ENCODE peak calls at places on chromosomes 13 and 19, in eight cellular contexts. One of them, this sample, is unnamed.

GRCh38 chr13:107563099-107563925 is 652.0 kb downstream of the LIG4 start:
- DNase-seq in T-helper 9 cell: no peak
- DNase-seq in activated CD4-positive, alpha-beta memory T cell treated with anti-CD3 and anti-CD28 coated beads, Interleukin-2, amount 10 ng/mL, durations not matched to agents 7 days and 5 days: no peak
- DNase-seq in mesothelial cell of epicardium: no peak
- DNase-seq in AG10803: no peak
- DNase-seq in neuronal stem cell: peak
- DNase-seq in NCI-H1436: no peak
- DNase-seq in stimulated activated CD8-positive, alpha-beta memory T cell treated with anti-CD3 and anti-CD28 coated beads, Interleukin-12 subunit alpha, Interleukin-12 subunit beta, amount 100 ng/mL, for 4 hours: no peak
- DNase-seq in this sample: no peak

GRCh38 chr19:2827840-2828489 is 8.3 kb downstream of the ZNF554 start:
- DNase-seq in T-helper 9 cell: no peak
- DNase-seq in activated CD4-positive, alpha-beta memory T cell treated with anti-CD3 and anti-CD28 coated beads, Interleukin-2, amount 10 ng/mL, durations not matched to agents 7 days and 5 days: no peak
- DNase-seq in mesothelial cell of epicardium: no peak
- DNase-seq in AG10803: no peak
- DNase-seq in neuronal stem cell: no peak
- DNase-seq in NCI-H1436: no peak
- DNase-seq in stimulated activated CD8-positive, alpha-beta memory T cell treated with anti-CD3 and anti-CD28 coated beads, Interleukin-12 subunit alpha, Interleukin-12 subunit beta, amount 100 ng/mL, for 4 hours: no peak
- DNase-seq in this sample: no peak

GRCh38 chr19:3178377-3178972 is at the start of gene S1PR4:
- DNase-seq in T-helper 9 cell: peak
- DNase-seq in activated CD4-positive, alpha-beta memory T cell treated with anti-CD3 and anti-CD28 coated beads, Interleukin-2, amount 10 ng/mL, durations not matched to agents 7 days and 5 days: peak
- DNase-seq in mesothelial cell of epicardium: no peak
- DNase-seq in AG10803: no peak
- DNase-seq in neuronal stem cell: no peak
- DNase-seq in NCI-H1436: no peak
- DNase-seq in stimulated activated CD8-positive, alpha-beta memory T cell treated with anti-CD3 and anti-CD28 coated beads, Interleukin-12 subunit alpha, Interleukin-12 subunit beta, amount 100 ng/mL, for 4 hours: peak
- DNase-seq in this sample: peak

GRCh38 chr19:29672933-29673336 is 7.7 kb downstream of the PLEKHF1 start:
- DNase-seq in T-helper 9 cell: peak
- DNase-seq in activated CD4-positive, alpha-beta memory T cell treated with anti-CD3 and anti-CD28 coated beads, Interleukin-2, amount 10 ng/mL, durations not matched to agents 7 days and 5 days: peak
- DNase-seq in mesothelial cell of epicardium: no peak
- DNase-seq in AG10803: no peak
- DNase-seq in neuronal stem cell: no peak
- DNase-seq in NCI-H1436: no peak
- DNase-seq in stimulated activated CD8-positive, alpha-beta memory T cell treated with anti-CD3 and anti-CD28 coated beads, Interleukin-12 subunit alpha, Interleukin-12 subunit beta, amount 100 ng/mL, for 4 hours: peak
- DNase-seq in this sample: peak

GRCh38 chr13:109610517-109610916 is 175.9 kb downstream of the IRS2 start:
- DNase-seq in T-helper 9 cell: peak
- DNase-seq in activated CD4-positive, alpha-beta memory T cell treated with anti-CD3 and anti-CD28 coated beads, Interleukin-2, amount 10 ng/mL, durations not matched to agents 7 days and 5 days: peak
- DNase-seq in mesothelial cell of epicardium: no peak
- DNase-seq in AG10803: no peak
- DNase-seq in neuronal stem cell: no peak
- DNase-seq in NCI-H1436: peak
- DNase-seq in stimulated activated CD8-positive, alpha-beta memory T cell treated with anti-CD3 and anti-CD28 coated beads, Interleukin-12 subunit alpha, Interleukin-12 subunit beta, amount 100 ng/mL, for 4 hours: no peak
- DNase-seq in this sample: no peak

GRCh38 chr13:25169951-25170553 is 2.0 kb downstream of the AMER2 start:
- DNase-seq in T-helper 9 cell: no peak
- DNase-seq in activated CD4-positive, alpha-beta memory T cell treated with anti-CD3 and anti-CD28 coated beads, Interleukin-2, amount 10 ng/mL, durations not matched to agents 7 days and 5 days: no peak
- DNase-seq in mesothelial cell of epicardium: no peak
- DNase-seq in AG10803: no peak
- DNase-seq in neuronal stem cell: no peak
- DNase-seq in NCI-H1436: no peak
- DNase-seq in stimulated activated CD8-positive, alpha-beta memory T cell treated with anti-CD3 and anti-CD28 coated beads, Interleukin-12 subunit alpha, Interleukin-12 subunit beta, amount 100 ng/mL, for 4 hours: no peak
- DNase-seq in this sample: no peak

GRCh38 chr19:46859637-46860124 is 1.1 kb upstream of the ARHGAP35 start:
- DNase-seq in T-helper 9 cell: no peak
- DNase-seq in activated CD4-positive, alpha-beta memory T cell treated with anti-CD3 and anti-CD28 coated beads, Interleukin-2, amount 10 ng/mL, durations not matched to agents 7 days and 5 days: no peak
- DNase-seq in mesothelial cell of epicardium: no peak
- DNase-seq in AG10803: peak
- DNase-seq in neuronal stem cell: no peak
- DNase-seq in NCI-H1436: peak
- DNase-seq in stimulated activated CD8-positive, alpha-beta memory T cell treated with anti-CD3 and anti-CD28 coated beads, Interleukin-12 subunit alpha, Interleukin-12 subunit beta, amount 100 ng/mL, for 4 hours: no peak
- DNase-seq in this sample: no peak

GRCh38 chr13:27203854-27204253 is 32.2 kb upstream of the USP12 start:
- DNase-seq in T-helper 9 cell: no peak
- DNase-seq in activated CD4-positive, alpha-beta memory T cell treated with anti-CD3 and anti-CD28 coated beads, Interleukin-2, amount 10 ng/mL, durations not matched to agents 7 days and 5 days: no peak
- DNase-seq in mesothelial cell of epicardium: no peak
- DNase-seq in AG10803: peak
- DNase-seq in neuronal stem cell: no peak
- DNase-seq in NCI-H1436: no peak
- DNase-seq in stimulated activated CD8-positive, alpha-beta memory T cell treated with anti-CD3 and anti-CD28 coated beads, Interleukin-12 subunit alpha, Interleukin-12 subunit beta, amount 100 ng/mL, for 4 hours: no peak
- DNase-seq in this sample: no peak

GRCh38 chr13:93861818-93862217 is 617.7 kb downstream of the DCT start:
- DNase-seq in T-helper 9 cell: no peak
- DNase-seq in activated CD4-positive, alpha-beta memory T cell treated with anti-CD3 and anti-CD28 coated beads, Interleukin-2, amount 10 ng/mL, durations not matched to agents 7 days and 5 days: no peak
- DNase-seq in mesothelial cell of epicardium: no peak
- DNase-seq in AG10803: peak
- DNase-seq in neuronal stem cell: no peak
- DNase-seq in NCI-H1436: no peak
- DNase-seq in stimulated activated CD8-positive, alpha-beta memory T cell treated with anti-CD3 and anti-CD28 coated beads, Interleukin-12 subunit alpha, Interleukin-12 subunit beta, amount 100 ng/mL, for 4 hours: no peak
- DNase-seq in this sample: no peak

GRCh38 chr19:17902701-17903100 is 30.1 kb upstream of the CCDC124 start:
- DNase-seq in T-helper 9 cell: no peak
- DNase-seq in activated CD4-positive, alpha-beta memory T cell treated with anti-CD3 and anti-CD28 coated beads, Interleukin-2, amount 10 ng/mL, durations not matched to agents 7 days and 5 days: no peak
- DNase-seq in mesothelial cell of epicardium: no peak
- DNase-seq in AG10803: peak
- DNase-seq in neuronal stem cell: no peak
- DNase-seq in NCI-H1436: no peak
- DNase-seq in stimulated activated CD8-positive, alpha-beta memory T cell treated with anti-CD3 and anti-CD28 coated beads, Interleukin-12 subunit alpha, Interleukin-12 subunit beta, amount 100 ng/mL, for 4 hours: no peak
- DNase-seq in this sample: no peak

GRCh38 chr19:15437355-15438123 is 12.2 kb downstream of the WIZ start:
- DNase-seq in T-helper 9 cell: no peak
- DNase-seq in activated CD4-positive, alpha-beta memory T cell treated with anti-CD3 and anti-CD28 coated beads, Interleukin-2, amount 10 ng/mL, durations not matched to agents 7 days and 5 days: no peak
- DNase-seq in mesothelial cell of epicardium: no peak
- DNase-seq in AG10803: peak
- DNase-seq in neuronal stem cell: no peak
- DNase-seq in NCI-H1436: no peak
- DNase-seq in stimulated activated CD8-positive, alpha-beta memory T cell treated with anti-CD3 and anti-CD28 coated beads, Interleukin-12 subunit alpha, Interleukin-12 subunit beta, amount 100 ng/mL, for 4 hours: no peak
- DNase-seq in this sample: no peak

GRCh38 chr19:41226053-41226873 is 7.2 kb downstream of the AXL start:
- DNase-seq in T-helper 9 cell: peak
- DNase-seq in activated CD4-positive, alpha-beta memory T cell treated with anti-CD3 and anti-CD28 coated beads, Interleukin-2, amount 10 ng/mL, durations not matched to agents 7 days and 5 days: peak
- DNase-seq in mesothelial cell of epicardium: no peak
- DNase-seq in AG10803: peak
- DNase-seq in neuronal stem cell: peak
- DNase-seq in NCI-H1436: no peak
- DNase-seq in stimulated activated CD8-positive, alpha-beta memory T cell treated with anti-CD3 and anti-CD28 coated beads, Interleukin-12 subunit alpha, Interleukin-12 subunit beta, amount 100 ng/mL, for 4 hours: peak
- DNase-seq in this sample: no peak

GRCh38 chr19:28609944-28610343 is 603.0 kb downstream of the UQCRFS1 start:
- DNase-seq in T-helper 9 cell: no peak
- DNase-seq in activated CD4-positive, alpha-beta memory T cell treated with anti-CD3 and anti-CD28 coated beads, Interleukin-2, amount 10 ng/mL, durations not matched to agents 7 days and 5 days: no peak
- DNase-seq in mesothelial cell of epicardium: no peak
- DNase-seq in AG10803: no peak
- DNase-seq in neuronal stem cell: no peak
- DNase-seq in NCI-H1436: no peak
- DNase-seq in stimulated activated CD8-positive, alpha-beta memory T cell treated with anti-CD3 and anti-CD28 coated beads, Interleukin-12 subunit alpha, Interleukin-12 subunit beta, amount 100 ng/mL, for 4 hours: no peak
- DNase-seq in this sample: no peak

GRCh38 chr19:48842744-48843162 is 6.5 kb upstream of the HSD17B14 start:
- DNase-seq in T-helper 9 cell: peak
- DNase-seq in activated CD4-positive, alpha-beta memory T cell treated with anti-CD3 and anti-CD28 coated beads, Interleukin-2, amount 10 ng/mL, durations not matched to agents 7 days and 5 days: peak
- DNase-seq in mesothelial cell of epicardium: no peak
- DNase-seq in AG10803: peak
- DNase-seq in neuronal stem cell: peak
- DNase-seq in NCI-H1436: peak
- DNase-seq in stimulated activated CD8-positive, alpha-beta memory T cell treated with anti-CD3 and anti-CD28 coated beads, Interleukin-12 subunit alpha, Interleukin-12 subunit beta, amount 100 ng/mL, for 4 hours: no peak
- DNase-seq in this sample: peak

GRCh38 chr19:15885167-15885566 is 12.7 kb downstream of the CYP4F2 start:
- DNase-seq in T-helper 9 cell: no peak
- DNase-seq in activated CD4-positive, alpha-beta memory T cell treated with anti-CD3 and anti-CD28 coated beads, Interleukin-2, amount 10 ng/mL, durations not matched to agents 7 days and 5 days: no peak
- DNase-seq in mesothelial cell of epicardium: no peak
- DNase-seq in AG10803: no peak
- DNase-seq in neuronal stem cell: no peak
- DNase-seq in NCI-H1436: no peak
- DNase-seq in stimulated activated CD8-positive, alpha-beta memory T cell treated with anti-CD3 and anti-CD28 coated beads, Interleukin-12 subunit alpha, Interleukin-12 subunit beta, amount 100 ng/mL, for 4 hours: no peak
- DNase-seq in this sample: no peak

GRCh38 chr19:10968527-10969081 is 7.8 kb downstream of the SMARCA4 start:
- DNase-seq in T-helper 9 cell: no peak
- DNase-seq in activated CD4-positive, alpha-beta memory T cell treated with anti-CD3 and anti-CD28 coated beads, Interleukin-2, amount 10 ng/mL, durations not matched to agents 7 days and 5 days: no peak
- DNase-seq in mesothelial cell of epicardium: no peak
- DNase-seq in AG10803: no peak
- DNase-seq in neuronal stem cell: no peak
- DNase-seq in NCI-H1436: no peak
- DNase-seq in stimulated activated CD8-positive, alpha-beta memory T cell treated with anti-CD3 and anti-CD28 coated beads, Interleukin-12 subunit alpha, Interleukin-12 subunit beta, amount 100 ng/mL, for 4 hours: no peak
- DNase-seq in this sample: no peak

GRCh38 chr13:112744306-112745021 is 54.6 kb downstream of the ATP11A start:
- DNase-seq in T-helper 9 cell: no peak
- DNase-seq in activated CD4-positive, alpha-beta memory T cell treated with anti-CD3 and anti-CD28 coated beads, Interleukin-2, amount 10 ng/mL, durations not matched to agents 7 days and 5 days: no peak
- DNase-seq in mesothelial cell of epicardium: no peak
- DNase-seq in AG10803: peak
- DNase-seq in neuronal stem cell: no peak
- DNase-seq in NCI-H1436: no peak
- DNase-seq in stimulated activated CD8-positive, alpha-beta memory T cell treated with anti-CD3 and anti-CD28 coated beads, Interleukin-12 subunit alpha, Interleukin-12 subunit beta, amount 100 ng/mL, for 4 hours: no peak
- DNase-seq in this sample: no peak

GRCh38 chr13:107339209-107339608 is 771.3 kb upstream of the ARGLU1 start:
- DNase-seq in T-helper 9 cell: no peak
- DNase-seq in activated CD4-positive, alpha-beta memory T cell treated with anti-CD3 and anti-CD28 coated beads, Interleukin-2, amount 10 ng/mL, durations not matched to agents 7 days and 5 days: no peak
- DNase-seq in mesothelial cell of epicardium: no peak
- DNase-seq in AG10803: no peak
- DNase-seq in neuronal stem cell: no peak
- DNase-seq in NCI-H1436: peak
- DNase-seq in stimulated activated CD8-positive, alpha-beta memory T cell treated with anti-CD3 and anti-CD28 coated beads, Interleukin-12 subunit alpha, Interleukin-12 subunit beta, amount 100 ng/mL, for 4 hours: no peak
- DNase-seq in this sample: no peak

GRCh38 chr13:67119481-67119883 is 110.7 kb downstream of the PCDH9 start:
- DNase-seq in T-helper 9 cell: no peak
- DNase-seq in activated CD4-positive, alpha-beta memory T cell treated with anti-CD3 and anti-CD28 coated beads, Interleukin-2, amount 10 ng/mL, durations not matched to agents 7 days and 5 days: no peak
- DNase-seq in mesothelial cell of epicardium: no peak
- DNase-seq in AG10803: peak
- DNase-seq in neuronal stem cell: no peak
- DNase-seq in NCI-H1436: no peak
- DNase-seq in stimulated activated CD8-positive, alpha-beta memory T cell treated with anti-CD3 and anti-CD28 coated beads, Interleukin-12 subunit alpha, Interleukin-12 subunit beta, amount 100 ng/mL, for 4 hours: no peak
- DNase-seq in this sample: no peak

GRCh38 chr19:48975947-48976847 is 11.1 kb downstream of the FTL start:
- DNase-seq in T-helper 9 cell: no peak
- DNase-seq in activated CD4-positive, alpha-beta memory T cell treated with anti-CD3 and anti-CD28 coated beads, Interleukin-2, amount 10 ng/mL, durations not matched to agents 7 days and 5 days: peak
- DNase-seq in mesothelial cell of epicardium: no peak
- DNase-seq in AG10803: no peak
- DNase-seq in neuronal stem cell: no peak
- DNase-seq in NCI-H1436: no peak
- DNase-seq in stimulated activated CD8-positive, alpha-beta memory T cell treated with anti-CD3 and anti-CD28 coated beads, Interleukin-12 subunit alpha, Interleukin-12 subunit beta, amount 100 ng/mL, for 4 hours: no peak
- DNase-seq in this sample: no peak

GRCh38 chr13:98476106-98476505 is 100.8 kb downstream of the STK24 start:
- DNase-seq in T-helper 9 cell: peak
- DNase-seq in activated CD4-positive, alpha-beta memory T cell treated with anti-CD3 and anti-CD28 coated beads, Interleukin-2, amount 10 ng/mL, durations not matched to agents 7 days and 5 days: peak
- DNase-seq in mesothelial cell of epicardium: no peak
- DNase-seq in AG10803: no peak
- DNase-seq in neuronal stem cell: no peak
- DNase-seq in NCI-H1436: no peak
- DNase-seq in stimulated activated CD8-positive, alpha-beta memory T cell treated with anti-CD3 and anti-CD28 coated beads, Interleukin-12 subunit alpha, Interleukin-12 subunit beta, amount 100 ng/mL, for 4 hours: peak
- DNase-seq in this sample: peak

GRCh38 chr13:65677906-65678305 is 1552.2 kb downstream of the PCDH9 start:
- DNase-seq in T-helper 9 cell: no peak
- DNase-seq in activated CD4-positive, alpha-beta memory T cell treated with anti-CD3 and anti-CD28 coated beads, Interleukin-2, amount 10 ng/mL, durations not matched to agents 7 days and 5 days: no peak
- DNase-seq in mesothelial cell of epicardium: no peak
- DNase-seq in AG10803: peak
- DNase-seq in neuronal stem cell: no peak
- DNase-seq in NCI-H1436: no peak
- DNase-seq in stimulated activated CD8-positive, alpha-beta memory T cell treated with anti-CD3 and anti-CD28 coated beads, Interleukin-12 subunit alpha, Interleukin-12 subunit beta, amount 100 ng/mL, for 4 hours: no peak
- DNase-seq in this sample: no peak

GRCh38 chr19:49071860-49072547 is 495 bp downstream of the KCNA7 start:
- DNase-seq in T-helper 9 cell: no peak
- DNase-seq in activated CD4-positive, alpha-beta memory T cell treated with anti-CD3 and anti-CD28 coated beads, Interleukin-2, amount 10 ng/mL, durations not matched to agents 7 days and 5 days: no peak
- DNase-seq in mesothelial cell of epicardium: no peak
- DNase-seq in AG10803: no peak
- DNase-seq in neuronal stem cell: peak
- DNase-seq in NCI-H1436: no peak
- DNase-seq in stimulated activated CD8-positive, alpha-beta memory T cell treated with anti-CD3 and anti-CD28 coated beads, Interleukin-12 subunit alpha, Interleukin-12 subunit beta, amount 100 ng/mL, for 4 hours: no peak
- DNase-seq in this sample: no peak

GRCh38 chr19:11203194-11204075 is 6.1 kb upstream of the KANK2 start:
- DNase-seq in T-helper 9 cell: peak
- DNase-seq in activated CD4-positive, alpha-beta memory T cell treated with anti-CD3 and anti-CD28 coated beads, Interleukin-2, amount 10 ng/mL, durations not matched to agents 7 days and 5 days: no peak
- DNase-seq in mesothelial cell of epicardium: peak
- DNase-seq in AG10803: peak
- DNase-seq in neuronal stem cell: peak
- DNase-seq in NCI-H1436: peak
- DNase-seq in stimulated activated CD8-positive, alpha-beta memory T cell treated with anti-CD3 and anti-CD28 coated beads, Interleukin-12 subunit alpha, Interleukin-12 subunit beta, amount 100 ng/mL, for 4 hours: no peak
- DNase-seq in this sample: peak

GRCh38 chr13:65535360-65535759 is 1694.8 kb downstream of the PCDH9 start:
- DNase-seq in T-helper 9 cell: no peak
- DNase-seq in activated CD4-positive, alpha-beta memory T cell treated with anti-CD3 and anti-CD28 coated beads, Interleukin-2, amount 10 ng/mL, durations not matched to agents 7 days and 5 days: no peak
- DNase-seq in mesothelial cell of epicardium: no peak
- DNase-seq in AG10803: no peak
- DNase-seq in neuronal stem cell: no peak
- DNase-seq in NCI-H1436: no peak
- DNase-seq in stimulated activated CD8-positive, alpha-beta memory T cell treated with anti-CD3 and anti-CD28 coated beads, Interleukin-12 subunit alpha, Interleukin-12 subunit beta, amount 100 ng/mL, for 4 hours: no peak
- DNase-seq in this sample: no peak

GRCh38 chr19:49929611-49930482 is 543 bp upstream of the NUP62 start:
- DNase-seq in T-helper 9 cell: peak
- DNase-seq in activated CD4-positive, alpha-beta memory T cell treated with anti-CD3 and anti-CD28 coated beads, Interleukin-2, amount 10 ng/mL, durations not matched to agents 7 days and 5 days: peak
- DNase-seq in mesothelial cell of epicardium: peak
- DNase-seq in AG10803: peak
- DNase-seq in neuronal stem cell: peak
- DNase-seq in NCI-H1436: peak
- DNase-seq in stimulated activated CD8-positive, alpha-beta memory T cell treated with anti-CD3 and anti-CD28 coated beads, Interleukin-12 subunit alpha, Interleukin-12 subunit beta, amount 100 ng/mL, for 4 hours: peak
- DNase-seq in this sample: peak

GRCh38 chr13:34128661-34129060 is 310.7 kb downstream of the RFC3 start:
- DNase-seq in T-helper 9 cell: no peak
- DNase-seq in activated CD4-positive, alpha-beta memory T cell treated with anti-CD3 and anti-CD28 coated beads, Interleukin-2, amount 10 ng/mL, durations not matched to agents 7 days and 5 days: no peak
- DNase-seq in mesothelial cell of epicardium: no peak
- DNase-seq in AG10803: peak
- DNase-seq in neuronal stem cell: no peak
- DNase-seq in NCI-H1436: no peak
- DNase-seq in stimulated activated CD8-positive, alpha-beta memory T cell treated with anti-CD3 and anti-CD28 coated beads, Interleukin-12 subunit alpha, Interleukin-12 subunit beta, amount 100 ng/mL, for 4 hours: no peak
- DNase-seq in this sample: no peak

GRCh38 chr13:40221460-40222201 is 444.8 kb downstream of the FOXO1 start:
- DNase-seq in T-helper 9 cell: peak
- DNase-seq in activated CD4-positive, alpha-beta memory T cell treated with anti-CD3 and anti-CD28 coated beads, Interleukin-2, amount 10 ng/mL, durations not matched to agents 7 days and 5 days: peak
- DNase-seq in mesothelial cell of epicardium: no peak
- DNase-seq in AG10803: peak
- DNase-seq in neuronal stem cell: no peak
- DNase-seq in NCI-H1436: no peak
- DNase-seq in stimulated activated CD8-positive, alpha-beta memory T cell treated with anti-CD3 and anti-CD28 coated beads, Interleukin-12 subunit alpha, Interleukin-12 subunit beta, amount 100 ng/mL, for 4 hours: no peak
- DNase-seq in this sample: peak

GRCh38 chr13:53873558-53873957 is 844.9 kb downstream of the OLFM4 start:
- DNase-seq in T-helper 9 cell: no peak
- DNase-seq in activated CD4-positive, alpha-beta memory T cell treated with anti-CD3 and anti-CD28 coated beads, Interleukin-2, amount 10 ng/mL, durations not matched to agents 7 days and 5 days: no peak
- DNase-seq in mesothelial cell of epicardium: no peak
- DNase-seq in AG10803: no peak
- DNase-seq in neuronal stem cell: no peak
- DNase-seq in NCI-H1436: peak
- DNase-seq in stimulated activated CD8-positive, alpha-beta memory T cell treated with anti-CD3 and anti-CD28 coated beads, Interleukin-12 subunit alpha, Interleukin-12 subunit beta, amount 100 ng/mL, for 4 hours: no peak
- DNase-seq in this sample: no peak

GRCh38 chr19:52749780-52750179 is 14.9 kb upstream of the ZNF611 start:
- DNase-seq in T-helper 9 cell: no peak
- DNase-seq in activated CD4-positive, alpha-beta memory T cell treated with anti-CD3 and anti-CD28 coated beads, Interleukin-2, amount 10 ng/mL, durations not matched to agents 7 days and 5 days: no peak
- DNase-seq in mesothelial cell of epicardium: no peak
- DNase-seq in AG10803: no peak
- DNase-seq in neuronal stem cell: no peak
- DNase-seq in NCI-H1436: no peak
- DNase-seq in stimulated activated CD8-positive, alpha-beta memory T cell treated with anti-CD3 and anti-CD28 coated beads, Interleukin-12 subunit alpha, Interleukin-12 subunit beta, amount 100 ng/mL, for 4 hours: no peak
- DNase-seq in this sample: no peak

GRCh38 chr19:35266904-35267817 is 1.6 kb upstream of the USF2 start:
- DNase-seq in T-helper 9 cell: peak
- DNase-seq in activated CD4-positive, alpha-beta memory T cell treated with anti-CD3 and anti-CD28 coated beads, Interleukin-2, amount 10 ng/mL, durations not matched to agents 7 days and 5 days: peak
- DNase-seq in mesothelial cell of epicardium: peak
- DNase-seq in AG10803: peak
- DNase-seq in neuronal stem cell: no peak
- DNase-seq in NCI-H1436: no peak
- DNase-seq in stimulated activated CD8-positive, alpha-beta memory T cell treated with anti-CD3 and anti-CD28 coated beads, Interleukin-12 subunit alpha, Interleukin-12 subunit beta, amount 100 ng/mL, for 4 hours: peak
- DNase-seq in this sample: no peak

GRCh38 chr13:49216334-49216733 is 3.8 kb upstream of the MLNR start:
- DNase-seq in T-helper 9 cell: no peak
- DNase-seq in activated CD4-positive, alpha-beta memory T cell treated with anti-CD3 and anti-CD28 coated beads, Interleukin-2, amount 10 ng/mL, durations not matched to agents 7 days and 5 days: no peak
- DNase-seq in mesothelial cell of epicardium: no peak
- DNase-seq in AG10803: no peak
- DNase-seq in neuronal stem cell: no peak
- DNase-seq in NCI-H1436: no peak
- DNase-seq in stimulated activated CD8-positive, alpha-beta memory T cell treated with anti-CD3 and anti-CD28 coated beads, Interleukin-12 subunit alpha, Interleukin-12 subunit beta, amount 100 ng/mL, for 4 hours: no peak
- DNase-seq in this sample: no peak

GRCh38 chr13:31201341-31202024 is 1.7 kb downstream of the B3GLCT start:
- DNase-seq in T-helper 9 cell: no peak
- DNase-seq in activated CD4-positive, alpha-beta memory T cell treated with anti-CD3 and anti-CD28 coated beads, Interleukin-2, amount 10 ng/mL, durations not matched to agents 7 days and 5 days: no peak
- DNase-seq in mesothelial cell of epicardium: no peak
- DNase-seq in AG10803: peak
- DNase-seq in neuronal stem cell: no peak
- DNase-seq in NCI-H1436: no peak
- DNase-seq in stimulated activated CD8-positive, alpha-beta memory T cell treated with anti-CD3 and anti-CD28 coated beads, Interleukin-12 subunit alpha, Interleukin-12 subunit beta, amount 100 ng/mL, for 4 hours: no peak
- DNase-seq in this sample: no peak

This sample was measured in T-helper 1 cell.